ENCODE peak calls at places on chromosomes 16 and 17, in four cellular contexts. A, E, N and D are unnamed samples.

GRCh38 chr17:21283482-21284318 is 811 bp upstream of the MAP2K3 start:
- DNase-seq in A (no peak), N (peak), E (peak), D (no peak)

GRCh38 chr16:22946433-22946832 is 132.5 kb downstream of the HS3ST2 start:
- DNase-seq in E (no peak), N (no peak), A (no peak), D (no peak)

GRCh38 chr16:68273896-68274295 is 9.6 kb downstream of the SLC7A6 start:
- DNase-seq in N (no peak), A (no peak), E (no peak), D (no peak)

GRCh38 chr17:50353600-50354195 is 7.8 kb downstream of the XYLT2 start:
- DNase-seq in A (no peak), N (no peak), E (no peak), D (no peak)

GRCh38 chr17:36752096-36752888 is 150.9 kb downstream of the MRM1 start:
- DNase-seq in N (no peak), A (no peak), E (no peak), D (no peak)

GRCh38 chr17:17350491-17351355 is 47.5 kb downstream of the NT5M start:
- DNase-seq in N (no peak), E (no peak), A (no peak), D (no peak)

GRCh38 chr16:3158498-3159314 is 23.9 kb downstream of the ZNF213 start:
- DNase-seq in N (peak), A (peak), E (peak), D (peak)

GRCh38 chr17:75340636-75341035 is 51.4 kb upstream of the SLC25A19 start:
- DNase-seq in A (peak), E (no peak), N (no peak), D (no peak)

GRCh38 chr17:18004901-18005305 is 32.2 kb downstream of the DRC3 start:
- DNase-seq in A (no peak), N (no peak), E (no peak), D (no peak)

GRCh38 chr17:41785091-41785875 is 1.2 kb downstream of the JUP start:
- DNase-seq in E (no peak), A (no peak), N (peak), D (no peak)

GRCh38 chr17:77352441-77352840 is 211.7 kb downstream of the SEC14L1 start:
- DNase-seq in N (no peak), A (no peak), E (no peak), D (no peak)

GRCh38 chr16:77869997-77870813 is 81.8 kb downstream of the VAT1L start:
- DNase-seq in N (no peak), E (no peak), A (no peak), D (no peak)

GRCh38 chr17:59105852-59106462 is 723 bp downstream of the TRIM37 start:
- DNase-seq in N (peak), E (peak), A (peak), D (peak)

GRCh38 chr17:35011671-35012216 is 31.4 kb downstream of the LIG3 start:
- DNase-seq in E (no peak), N (no peak), A (no peak), D (no peak)

GRCh38 chr17:34926661-34927060 is 34.6 kb downstream of the CCT6B start:
- DNase-seq in A (no peak), N (no peak), E (no peak), D (no peak)

GRCh38 chr17:61456688-61457225 is 4.5 kb downstream of the TBX4 start:
- DNase-seq in A (no peak), E (no peak), N (no peak), D (no peak)

GRCh38 chr17:70271672-70272071 is 102.3 kb downstream of the KCNJ2 start:
- DNase-seq in E (no peak), A (no peak), N (no peak), D (no peak)

GRCh38 chr17:32759476-32759875 is 117.4 kb downstream of the MYO1D start:
- DNase-seq in A (no peak), N (no peak), E (no peak), D (no peak)

GRCh38 chr16:85335584-85336492 is 223.6 kb upstream of the CIBAR2 start:
- DNase-seq in E (no peak), A (no peak), N (no peak), D (no peak)

GRCh38 chr16:31696968-31697743 is 169.5 kb downstream of the AHSP start:
- DNase-seq in A (no peak), N (peak), E (no peak), D (no peak)